ENCODE peak calls at places on chromosome 15, in seven cellular contexts. One of them, this sample, is unnamed.

GRCh38 chr15:46091860-46092450 is 457.1 kb downstream of the SQOR start:
- DNase-seq in esophagus squamous epithelium: no peak
- DNase-seq in naive thymus-derived CD4-positive, alpha-beta T cell: no peak
- DNase-seq in CD8-positive, alpha-beta memory T cell: no peak
- DNase-seq in fibroblast of lung: peak; percentile 1
- DNase-seq in left ventricle myocardium inferior: no peak
- DNase-seq in pancreas: peak; percentile 8
- DNase-seq in this sample: no peak

GRCh38 chr15:25859838-25860645 is 3.1 kb downstream of the ATP10A start:
- DNase-seq in esophagus squamous epithelium: no peak
- DNase-seq in naive thymus-derived CD4-positive, alpha-beta T cell: peak; percentile 74
- DNase-seq in CD8-positive, alpha-beta memory T cell: no peak
- DNase-seq in fibroblast of lung: no peak
- DNase-seq in left ventricle myocardium inferior: no peak
- DNase-seq in pancreas: no peak
- DNase-seq in this sample: no peak

GRCh38 chr15:61654918-61655317 is 405.3 kb downstream of the VPS13C start:
- DNase-seq in esophagus squamous epithelium: no peak
- DNase-seq in naive thymus-derived CD4-positive, alpha-beta T cell: no peak
- DNase-seq in CD8-positive, alpha-beta memory T cell: no peak
- DNase-seq in fibroblast of lung: no peak
- DNase-seq in left ventricle myocardium inferior: peak; percentile 16
- DNase-seq in pancreas: peak; percentile 12
- DNase-seq in this sample: no peak

GRCh38 chr15:50330921-50331320 is 24.1 kb downstream of the GABPB1 start:
- DNase-seq in esophagus squamous epithelium: no peak
- DNase-seq in naive thymus-derived CD4-positive, alpha-beta T cell: no peak
- DNase-seq in CD8-positive, alpha-beta memory T cell: no peak
- DNase-seq in fibroblast of lung: no peak
- DNase-seq in left ventricle myocardium inferior: no peak
- DNase-seq in pancreas: no peak
- DNase-seq in this sample: no peak

GRCh38 chr15:48680841-48681240 is 35.3 kb upstream of the FBN1 start:
- DNase-seq in esophagus squamous epithelium: no peak
- DNase-seq in naive thymus-derived CD4-positive, alpha-beta T cell: no peak
- DNase-seq in CD8-positive, alpha-beta memory T cell: no peak
- DNase-seq in fibroblast of lung: peak; percentile 95
- DNase-seq in left ventricle myocardium inferior: no peak
- DNase-seq in pancreas: no peak
- DNase-seq in this sample: no peak

GRCh38 chr15:93479679-93480078 is 390.7 kb upstream of the RGMA start:
- DNase-seq in esophagus squamous epithelium: no peak
- DNase-seq in naive thymus-derived CD4-positive, alpha-beta T cell: no peak
- DNase-seq in CD8-positive, alpha-beta memory T cell: no peak
- DNase-seq in fibroblast of lung: no peak
- DNase-seq in left ventricle myocardium inferior: peak; percentile 64
- DNase-seq in pancreas: peak; percentile 66
- DNase-seq in this sample: no peak

GRCh38 chr15:101399431-101399830 is 90.1 kb downstream of the PCSK6 start:
- DNase-seq in esophagus squamous epithelium: no peak
- DNase-seq in naive thymus-derived CD4-positive, alpha-beta T cell: no peak
- DNase-seq in CD8-positive, alpha-beta memory T cell: no peak
- DNase-seq in fibroblast of lung: no peak
- DNase-seq in left ventricle myocardium inferior: no peak
- DNase-seq in pancreas: no peak
- DNase-seq in this sample: no peak

GRCh38 chr15:63350178-63350621 is 31.4 kb downstream of the CA12 start:
- DNase-seq in esophagus squamous epithelium: no peak
- DNase-seq in naive thymus-derived CD4-positive, alpha-beta T cell: no peak
- DNase-seq in CD8-positive, alpha-beta memory T cell: no peak
- DNase-seq in fibroblast of lung: no peak
- DNase-seq in left ventricle myocardium inferior: peak; percentile 67
- DNase-seq in pancreas: peak; percentile 46
- DNase-seq in this sample: no peak

GRCh38 chr15:39629376-39629775 is 48.5 kb downstream of the THBS1 start:
- DNase-seq in esophagus squamous epithelium: no peak
- DNase-seq in naive thymus-derived CD4-positive, alpha-beta T cell: peak; percentile 18
- DNase-seq in CD8-positive, alpha-beta memory T cell: peak; percentile 61
- DNase-seq in fibroblast of lung: peak; percentile 63
- DNase-seq in left ventricle myocardium inferior: no peak
- DNase-seq in pancreas: no peak
- DNase-seq in this sample: no peak

GRCh38 chr15:25410649-25411048 is 28.2 kb downstream of the UBE3A start:
- DNase-seq in esophagus squamous epithelium: no peak
- DNase-seq in naive thymus-derived CD4-positive, alpha-beta T cell: no peak
- DNase-seq in CD8-positive, alpha-beta memory T cell: no peak
- DNase-seq in fibroblast of lung: peak; percentile 13
- DNase-seq in left ventricle myocardium inferior: no peak
- DNase-seq in pancreas: no peak
- DNase-seq in this sample: no peak

GRCh38 chr15:57866149-57866736 is 159.7 kb downstream of the POLR2M start:
- DNase-seq in esophagus squamous epithelium: no peak
- DNase-seq in naive thymus-derived CD4-positive, alpha-beta T cell: peak; percentile 26
- DNase-seq in CD8-positive, alpha-beta memory T cell: peak; percentile 4
- DNase-seq in fibroblast of lung: peak; percentile 15
- DNase-seq in left ventricle myocardium inferior: peak; percentile 68
- DNase-seq in pancreas: peak; percentile 54
- DNase-seq in this sample: peak; percentile 81

GRCh38 chr15:25244731-25245585 is 193.9 kb downstream of the UBE3A start:
- DNase-seq in esophagus squamous epithelium: no peak
- DNase-seq in naive thymus-derived CD4-positive, alpha-beta T cell: no peak
- DNase-seq in CD8-positive, alpha-beta memory T cell: no peak
- DNase-seq in fibroblast of lung: no peak
- DNase-seq in left ventricle myocardium inferior: peak; percentile 8
- DNase-seq in pancreas: peak; percentile 8
- DNase-seq in this sample: peak; percentile 27

GRCh38 chr15:101026686-101027272 is 107.6 kb downstream of the LRRK1 start:
- DNase-seq in esophagus squamous epithelium: no peak
- DNase-seq in naive thymus-derived CD4-positive, alpha-beta T cell: no peak
- DNase-seq in CD8-positive, alpha-beta memory T cell: no peak
- DNase-seq in fibroblast of lung: no peak
- DNase-seq in left ventricle myocardium inferior: no peak
- DNase-seq in pancreas: no peak
- DNase-seq in this sample: peak; percentile 20

GRCh38 chr15:74781673-74782595 is at the start of gene CSK:
- DNase-seq in esophagus squamous epithelium: no peak
- DNase-seq in naive thymus-derived CD4-positive, alpha-beta T cell: peak; percentile 82
- DNase-seq in CD8-positive, alpha-beta memory T cell: peak; percentile 78
- DNase-seq in fibroblast of lung: peak; percentile 47
- DNase-seq in left ventricle myocardium inferior: peak; percentile 82
- DNase-seq in pancreas: peak; percentile 84
- DNase-seq in this sample: peak; percentile 84

GRCh38 chr15:99451484-99451883 is 114.3 kb upstream of the MEF2A start:
- DNase-seq in esophagus squamous epithelium: no peak
- DNase-seq in naive thymus-derived CD4-positive, alpha-beta T cell: no peak
- DNase-seq in CD8-positive, alpha-beta memory T cell: no peak
- DNase-seq in fibroblast of lung: no peak
- DNase-seq in left ventricle myocardium inferior: no peak
- DNase-seq in pancreas: no peak
- DNase-seq in this sample: peak; percentile 58

GRCh38 chr15:75167588-75168076 is 34.0 kb upstream of the C15orf39 start:
- DNase-seq in esophagus squamous epithelium: no peak
- DNase-seq in naive thymus-derived CD4-positive, alpha-beta T cell: no peak
- DNase-seq in CD8-positive, alpha-beta memory T cell: no peak
- DNase-seq in fibroblast of lung: peak; percentile 79
- DNase-seq in left ventricle myocardium inferior: no peak
- DNase-seq in pancreas: no peak
- DNase-seq in this sample: no peak

GRCh38 chr15:39785139-39785538 is 2.5 kb upstream of the FSIP1 start:
- DNase-seq in esophagus squamous epithelium: no peak
- DNase-seq in naive thymus-derived CD4-positive, alpha-beta T cell: no peak
- DNase-seq in CD8-positive, alpha-beta memory T cell: no peak
- DNase-seq in fibroblast of lung: no peak
- DNase-seq in left ventricle myocardium inferior: no peak
- DNase-seq in pancreas: peak; percentile 39
- DNase-seq in this sample: no peak

GRCh38 chr15:101549647-101550046 is 60.1 kb upstream of the PCSK6 start:
- DNase-seq in esophagus squamous epithelium: no peak
- DNase-seq in naive thymus-derived CD4-positive, alpha-beta T cell: no peak
- DNase-seq in CD8-positive, alpha-beta memory T cell: no peak
- DNase-seq in fibroblast of lung: no peak
- DNase-seq in left ventricle myocardium inferior: no peak
- DNase-seq in pancreas: no peak
- DNase-seq in this sample: no peak

GRCh38 chr15:93040288-93041158 is 48.5 kb downstream of the RGMA start:
- DNase-seq in esophagus squamous epithelium: no peak
- DNase-seq in naive thymus-derived CD4-positive, alpha-beta T cell: no peak
- DNase-seq in CD8-positive, alpha-beta memory T cell: no peak
- DNase-seq in fibroblast of lung: no peak
- DNase-seq in left ventricle myocardium inferior: no peak
- DNase-seq in pancreas: no peak
- DNase-seq in this sample: peak; percentile 40

GRCh38 chr15:92657486-92657885 is 1.9 kb upstream of the FAM174B start:
- DNase-seq in esophagus squamous epithelium: no peak
- DNase-seq in naive thymus-derived CD4-positive, alpha-beta T cell: no peak
- DNase-seq in CD8-positive, alpha-beta memory T cell: no peak
- DNase-seq in fibroblast of lung: no peak
- DNase-seq in left ventricle myocardium inferior: no peak
- DNase-seq in pancreas: no peak
- DNase-seq in this sample: no peak

GRCh38 chr15:80479191-80479590 is 75.0 kb downstream of the ARNT2 start:
- DNase-seq in esophagus squamous epithelium: no peak
- DNase-seq in naive thymus-derived CD4-positive, alpha-beta T cell: no peak
- DNase-seq in CD8-positive, alpha-beta memory T cell: no peak
- DNase-seq in fibroblast of lung: no peak
- DNase-seq in left ventricle myocardium inferior: no peak
- DNase-seq in pancreas: no peak
- DNase-seq in this sample: no peak

GRCh38 chr15:84006467-84006866 is 229.1 kb upstream of the GOLGA6L4 start:
- DNase-seq in esophagus squamous epithelium: no peak
- DNase-seq in naive thymus-derived CD4-positive, alpha-beta T cell: no peak
- DNase-seq in CD8-positive, alpha-beta memory T cell: no peak
- DNase-seq in fibroblast of lung: no peak
- DNase-seq in left ventricle myocardium inferior: no peak
- DNase-seq in pancreas: no peak
- DNase-seq in this sample: no peak

GRCh38 chr15:98800437-98801233 is 152.3 kb downstream of the IGF1R start:
- DNase-seq in esophagus squamous epithelium: no peak
- DNase-seq in naive thymus-derived CD4-positive, alpha-beta T cell: no peak
- DNase-seq in CD8-positive, alpha-beta memory T cell: no peak
- DNase-seq in fibroblast of lung: peak; percentile 83
- DNase-seq in left ventricle myocardium inferior: no peak
- DNase-seq in pancreas: no peak
- DNase-seq in this sample: no peak

GRCh38 chr15:80183886-80184285 is 31.1 kb downstream of the FAH start:
- DNase-seq in esophagus squamous epithelium: no peak
- DNase-seq in naive thymus-derived CD4-positive, alpha-beta T cell: no peak
- DNase-seq in CD8-positive, alpha-beta memory T cell: no peak
- DNase-seq in fibroblast of lung: no peak
- DNase-seq in left ventricle myocardium inferior: no peak
- DNase-seq in pancreas: no peak
- DNase-seq in this sample: no peak

GRCh38 chr15:73284073-73284472 is 84.7 kb downstream of the HCN4 start:
- DNase-seq in esophagus squamous epithelium: no peak
- DNase-seq in naive thymus-derived CD4-positive, alpha-beta T cell: no peak
- DNase-seq in CD8-positive, alpha-beta memory T cell: no peak
- DNase-seq in fibroblast of lung: peak; percentile 13
- DNase-seq in left ventricle myocardium inferior: no peak
- DNase-seq in pancreas: no peak
- DNase-seq in this sample: no peak

DNA sequence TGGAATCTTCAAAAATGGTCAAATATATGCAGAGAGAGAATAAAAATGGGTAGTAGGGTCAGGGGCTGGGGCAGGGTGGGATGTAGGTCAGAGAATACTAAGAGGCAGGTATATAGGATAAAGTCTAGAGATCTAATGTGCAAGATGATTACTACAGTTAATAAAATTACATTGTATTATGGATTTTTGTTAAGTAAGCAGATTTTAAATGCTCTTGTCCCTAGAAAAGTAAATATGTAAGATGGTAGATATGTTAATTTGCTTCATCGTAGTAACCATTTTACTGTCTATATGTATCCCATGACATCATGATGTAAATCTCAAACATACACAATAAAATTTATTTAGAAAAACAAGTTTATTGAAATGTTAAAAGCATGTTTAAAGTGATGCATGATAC is 1051.4 kb downstream of the AGBL1 start:
- DNase-seq in esophagus squamous epithelium: no peak
- DNase-seq in naive thymus-derived CD4-positive, alpha-beta T cell: no peak
- DNase-seq in CD8-positive, alpha-beta memory T cell: no peak
- DNase-seq in fibroblast of lung: no peak
- DNase-seq in left ventricle myocardium inferior: no peak
- DNase-seq in pancreas: no peak
- DNase-seq in this sample: no peak
- H3K4me1 ChIP-seq in esophagus squamous epithelium: no peaks in the 10 kb centered on the region
- H3K4me1 ChIP-seq in naive thymus-derived CD4-positive, alpha-beta T cell: no peaks in the 10 kb centered on the region
- H3K4me1 ChIP-seq in CD8-positive, alpha-beta memory T cell: no peaks in the 10 kb centered on the region
- H3K4me1 ChIP-seq in fibroblast of lung: no peaks in the 10 kb centered on the region
- H3K4me1 ChIP-seq in left ventricle myocardium inferior: no peaks in the 10 kb centered on the region
- H3K4me1 ChIP-seq in pancreas: no peaks in the 10 kb centered on the region
- H3K4me1 ChIP-seq in this sample: no peaks in the 10 kb centered on the region

DNA sequence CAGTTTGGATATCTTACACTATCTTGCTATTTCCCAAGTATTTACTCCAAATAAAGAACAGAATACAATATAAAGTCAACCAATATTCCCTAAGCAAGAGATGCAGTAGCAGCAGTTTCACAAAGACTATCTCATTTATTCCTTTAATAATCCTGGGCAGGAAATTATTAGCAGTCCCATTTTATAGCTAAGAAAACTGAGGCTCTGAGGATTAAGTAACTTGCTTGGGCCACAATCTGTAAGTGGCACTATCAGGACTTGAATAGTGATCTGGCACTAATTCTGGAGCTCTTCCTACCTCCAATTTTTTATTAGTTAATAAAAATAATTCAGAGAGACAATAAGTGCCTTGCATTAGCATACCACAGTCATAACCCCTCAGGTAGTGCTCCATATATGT is 611.7 kb downstream of the MCTP2 start:
- DNase-seq in esophagus squamous epithelium: no peak
- DNase-seq in naive thymus-derived CD4-positive, alpha-beta T cell: no peak
- DNase-seq in CD8-positive, alpha-beta memory T cell: no peak
- DNase-seq in fibroblast of lung: no peak
- DNase-seq in left ventricle myocardium inferior: no peak
- DNase-seq in pancreas: no peak
- DNase-seq in this sample: no peak
- H3K4me1 ChIP-seq in esophagus squamous epithelium: no peaks in the 10 kb centered on the region
- H3K4me1 ChIP-seq in naive thymus-derived CD4-positive, alpha-beta T cell: no peaks in the 10 kb centered on the region
- H3K4me1 ChIP-seq in CD8-positive, alpha-beta memory T cell: no peaks in the 10 kb centered on the region
- H3K4me1 ChIP-seq in fibroblast of lung: no peaks in the 10 kb centered on the region
- H3K4me1 ChIP-seq in left ventricle myocardium inferior: peaks cover 21% of the 10 kb centered on the region
- H3K4me1 ChIP-seq in pancreas: peaks cover 11% of the 10 kb centered on the region
- H3K4me1 ChIP-seq in this sample: peaks cover 3% of the 10 kb centered on the region

GRCh38 chr15:32096867-32097266 is 66.6 kb downstream of the CHRNA7 start:
- DNase-seq in esophagus squamous epithelium: no peak
- DNase-seq in naive thymus-derived CD4-positive, alpha-beta T cell: no peak
- DNase-seq in CD8-positive, alpha-beta memory T cell: no peak
- DNase-seq in fibroblast of lung: no peak
- DNase-seq in left ventricle myocardium inferior: no peak
- DNase-seq in pancreas: no peak
- DNase-seq in this sample: no peak
- H3K4me1 ChIP-seq in esophagus squamous epithelium: no peaks in the 10 kb centered on the region
- H3K4me1 ChIP-seq in naive thymus-derived CD4-positive, alpha-beta T cell: no peaks in the 10 kb centered on the region
- H3K4me1 ChIP-seq in CD8-positive, alpha-beta memory T cell: no peaks in the 10 kb centered on the region
- H3K4me1 ChIP-seq in fibroblast of lung: no peaks in the 10 kb centered on the region
- H3K4me1 ChIP-seq in left ventricle myocardium inferior: no peaks in the 10 kb centered on the region
- H3K4me1 ChIP-seq in pancreas: peaks cover 3% of the 10 kb centered on the region
- H3K4me1 ChIP-seq in this sample: no peaks in the 10 kb centered on the region

DNA sequence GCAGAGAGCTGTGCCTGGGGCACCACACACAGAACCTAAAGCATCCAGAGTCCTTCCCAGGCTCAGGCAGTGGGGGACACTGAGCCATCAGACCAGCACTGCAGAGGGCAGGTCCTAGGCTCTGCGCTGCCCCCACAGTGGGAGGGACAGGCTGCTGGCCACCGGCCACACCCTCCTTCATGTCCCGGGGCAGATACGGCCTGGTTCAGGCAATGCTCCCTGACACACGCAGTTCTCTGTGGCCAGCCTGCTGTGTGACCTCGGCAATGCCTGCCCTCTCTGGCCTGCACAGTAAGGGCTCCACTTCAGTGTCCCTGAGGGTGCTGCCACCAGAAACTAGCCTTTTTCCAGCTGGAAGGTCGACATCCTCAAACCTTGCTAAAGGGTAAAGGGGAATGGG is 12.4 kb downstream of the LINGO1 start:
- DNase-seq in esophagus squamous epithelium: no peak
- DNase-seq in naive thymus-derived CD4-positive, alpha-beta T cell: no peak
- DNase-seq in CD8-positive, alpha-beta memory T cell: no peak
- DNase-seq in fibroblast of lung: no peak
- DNase-seq in left ventricle myocardium inferior: no peak
- DNase-seq in pancreas: no peak
- DNase-seq in this sample: no peak
- H3K4me1 ChIP-seq in esophagus squamous epithelium: no peaks in the 10 kb centered on the region
- H3K4me1 ChIP-seq in naive thymus-derived CD4-positive, alpha-beta T cell: no peaks in the 10 kb centered on the region
- H3K4me1 ChIP-seq in CD8-positive, alpha-beta memory T cell: no peaks in the 10 kb centered on the region
- H3K4me1 ChIP-seq in fibroblast of lung: no peaks in the 10 kb centered on the region
- H3K4me1 ChIP-seq in left ventricle myocardium inferior: no peaks in the 10 kb centered on the region
- H3K4me1 ChIP-seq in pancreas: no peaks in the 10 kb centered on the region
- H3K4me1 ChIP-seq in this sample: no peaks in the 10 kb centered on the region